ENCODE peak calls at places on chromosomes 2 and 18, in nine cellular contexts. Q is GM10248, W is WERI-Rb-1, I is dorsolateral prefrontal cortex, M is SK-N-SH, E is upper lobe of left lung, F is fibroblast of lung, X is heart left ventricle, K is fibroblast of pulmonary artery. T is an unnamed sample.

GRCh38 chr2:174546519-174547506 is 50.8 kb downstream of the WIPF1 start:
- DNase-seq in Q (peak), W (peak), I (no peak), M (peak), E (no peak), F (peak), X (no peak), K (peak), T (peak)

GRCh38 chr2:195094330-195094729 is 562.7 kb upstream of the SLC39A10 start:
- DNase-seq in Q (no peak), W (no peak), I (no peak), M (no peak), E (no peak), F (peak), X (no peak), K (peak), T (peak)

GRCh38 chr2:19358242-19359020 is at the start of gene OSR1:
- DNase-seq in Q (peak), W (peak), I (no peak), M (peak), E (peak), F (peak), X (peak), K (peak), T (no peak)

GRCh38 chr2:83282851-83283250 is 1176.2 kb downstream of the SUCLG1 start:
- DNase-seq in Q (no peak), W (no peak), I (no peak), M (no peak), E (no peak), F (no peak), X (no peak), K (no peak), T (no peak)

GRCh38 chr2:25380586-25381360 is 39.0 kb upstream of the DNMT3A start:
- DNase-seq in Q (no peak), W (peak), I (no peak), M (no peak), E (no peak), F (no peak), X (no peak), K (no peak), T (no peak)

GRCh38 chr2:152755029-152755428 is 36.6 kb downstream of the ARL6IP6 start:
- DNase-seq in Q (no peak), W (no peak), I (no peak), M (no peak), E (no peak), F (no peak), X (no peak), K (peak), T (peak)

GRCh38 chr2:43358688-43359201 is 132.3 kb upstream of the ZFP36L2 start:
- DNase-seq in Q (no peak), W (no peak), I (no peak), M (no peak), E (no peak), F (no peak), X (no peak), K (no peak), T (no peak)

GRCh38 chr2:75317801-75318200 is 118.5 kb upstream of the TACR1 start:
- DNase-seq in Q (no peak), W (no peak), I (no peak), M (no peak), E (no peak), F (no peak), X (no peak), K (no peak), T (no peak)

GRCh38 chr2:128754246-128754724 is 435.6 kb upstream of the HS6ST1 start:
- DNase-seq in Q (peak), W (no peak), I (peak), M (peak), E (no peak), F (peak), X (peak), K (peak), T (no peak)

GRCh38 chr2:122105171-122105884 is 349.9 kb downstream of the TSN start:
- DNase-seq in Q (no peak), W (no peak), I (no peak), M (no peak), E (no peak), F (no peak), X (no peak), K (no peak), T (no peak)

GRCh38 chr2:181363164-181363563 is 94.0 kb upstream of the ITGA4 start:
- DNase-seq in Q (no peak), W (no peak), I (no peak), M (no peak), E (no peak), F (no peak), X (no peak), K (no peak), T (no peak)

GRCh38 chr2:239264838-239265651 is 135.8 kb downstream of the HDAC4 start:
- DNase-seq in Q (peak), W (no peak), I (no peak), M (no peak), E (peak), F (peak), X (no peak), K (peak), T (peak)

GRCh38 chr2:42840760-42841159 is 48.4 kb upstream of the HAAO start:
- DNase-seq in Q (no peak), W (no peak), I (no peak), M (no peak), E (peak), F (no peak), X (no peak), K (no peak), T (no peak)

GRCh38 chr2:28096421-28096820 is 205.9 kb downstream of the BABAM2 start:
- DNase-seq in Q (no peak), W (no peak), I (no peak), M (no peak), E (no peak), F (peak), X (no peak), K (peak), T (peak)

GRCh38 chr18:76462326-76462694 is 32.7 kb downstream of the ZNF516 start:
- DNase-seq in Q (no peak), W (no peak), I (no peak), M (no peak), E (no peak), F (no peak), X (no peak), K (no peak), T (no peak)

GRCh38 chr18:70288171-70288850 is 534 bp upstream of the SOCS6 start:
- DNase-seq in Q (peak), W (peak), I (no peak), M (no peak), E (no peak), F (peak), X (peak), K (peak), T (no peak)

GRCh38 chr2:170324640-170325046 is 146.7 kb downstream of the MYO3B start:
- DNase-seq in Q (peak), W (peak), I (no peak), M (peak), E (no peak), F (peak), X (no peak), K (peak), T (no peak)

GRCh38 chr2:57906152-57906732 is 140.4 kb upstream of the VRK2 start:
- DNase-seq in Q (peak), W (no peak), I (no peak), M (peak), E (no peak), F (peak), X (no peak), K (peak), T (peak)

GRCh38 chr2:12821656-12822055 is 104.9 kb downstream of the TRIB2 start:
- DNase-seq in Q (no peak), W (no peak), I (no peak), M (no peak), E (no peak), F (no peak), X (no peak), K (no peak), T (no peak)

GRCh38 chr2:28390857-28391563 is 1.6 kb upstream of the FOSL2 start:
- DNase-seq in Q (peak), W (peak), I (peak), M (peak), E (peak), F (peak), X (peak), K (peak), T (peak)

GRCh38 chr2:207240649-207241048 is 74.9 kb upstream of the KLF7 start:
- DNase-seq in Q (no peak), W (no peak), I (no peak), M (no peak), E (no peak), F (no peak), X (no peak), K (no peak), T (no peak)

GRCh38 chr2:152028182-152028862 is 70.5 kb downstream of the CACNB4 start:
- DNase-seq in Q (no peak), W (no peak), I (no peak), M (no peak), E (no peak), F (peak), X (no peak), K (peak), T (no peak)

GRCh38 chr2:128724994-128725393 is 406.3 kb upstream of the HS6ST1 start:
- DNase-seq in Q (no peak), W (no peak), I (no peak), M (no peak), E (no peak), F (no peak), X (no peak), K (no peak), T (no peak)

GRCh38 chr2:227033471-227034148 is 130.4 kb downstream of the COL4A4 start:
- DNase-seq in Q (peak), W (peak), I (no peak), M (peak), E (no peak), F (peak), X (no peak), K (peak), T (peak)

GRCh38 chr2:147149589-147150245 is 695.1 kb upstream of the ACVR2A start:
- DNase-seq in Q (no peak), W (no peak), I (no peak), M (no peak), E (no peak), F (peak), X (no peak), K (peak), T (peak)

GRCh38 chr2:69933839-69934613 is 19.1 kb downstream of the MXD1 start:
- DNase-seq in Q (no peak), W (no peak), I (no peak), M (no peak), E (peak), F (peak), X (no peak), K (peak), T (peak)

GRCh38 chr18:51235011-51235789 is 37.7 kb upstream of the MEX3C start:
- DNase-seq in Q (peak), W (no peak), I (no peak), M (no peak), E (no peak), F (peak), X (no peak), K (peak), T (peak)

GRCh38 chr2:10453899-10454298 is 5.8 kb upstream of the ODC1 start:
- DNase-seq in Q (no peak), W (no peak), I (no peak), M (peak), E (no peak), F (no peak), X (no peak), K (no peak), T (no peak)

GRCh38 chr18:59690216-59691045 is 6.8 kb downstream of the CCBE1 start:
- DNase-seq in Q (no peak), W (peak), I (no peak), M (no peak), E (no peak), F (peak), X (no peak), K (no peak), T (no peak)

GRCh38 chr2:96816127-96816835 is at the start of gene CNNM3:
- DNase-seq in Q (peak), W (peak), I (peak), M (peak), E (peak), F (peak), X (peak), K (peak), T (peak)
- TF ChIP-seq CTCF in Q (peak), W (peak), I (peak), M (peak), E (peak), F (peak), X (peak), K (peak), T (peak)

DNA sequence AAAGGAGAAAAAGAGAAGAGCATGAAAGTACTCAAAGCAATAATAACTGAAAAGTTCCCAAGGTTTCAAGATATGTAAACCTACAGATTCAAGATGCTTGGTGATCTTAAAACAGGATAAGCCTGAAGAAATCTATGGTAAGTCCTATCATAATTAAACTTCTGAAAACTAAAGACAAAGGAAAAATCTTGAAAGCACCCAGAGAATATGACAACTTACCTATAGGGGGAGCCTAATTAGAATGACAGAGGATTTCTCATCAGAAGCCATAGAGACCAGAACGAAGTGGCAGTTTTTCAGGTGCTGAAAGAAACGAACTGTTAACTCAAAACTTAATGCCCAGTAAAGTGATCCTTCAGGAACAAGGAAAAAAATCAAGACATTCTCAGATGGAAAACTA is 59.7 kb downstream of the XDH start:
- DNase-seq in Q (no peak), W (no peak), I (no peak), M (no peak), E (no peak), F (peak), X (no peak), K (peak), T (peak)
- TF ChIP-seq CTCF in Q (no peak), W (peak), I (no peak), M (peak), E (no peak), F (peak), X (no peak), K (peak), T (peak)

DNA sequence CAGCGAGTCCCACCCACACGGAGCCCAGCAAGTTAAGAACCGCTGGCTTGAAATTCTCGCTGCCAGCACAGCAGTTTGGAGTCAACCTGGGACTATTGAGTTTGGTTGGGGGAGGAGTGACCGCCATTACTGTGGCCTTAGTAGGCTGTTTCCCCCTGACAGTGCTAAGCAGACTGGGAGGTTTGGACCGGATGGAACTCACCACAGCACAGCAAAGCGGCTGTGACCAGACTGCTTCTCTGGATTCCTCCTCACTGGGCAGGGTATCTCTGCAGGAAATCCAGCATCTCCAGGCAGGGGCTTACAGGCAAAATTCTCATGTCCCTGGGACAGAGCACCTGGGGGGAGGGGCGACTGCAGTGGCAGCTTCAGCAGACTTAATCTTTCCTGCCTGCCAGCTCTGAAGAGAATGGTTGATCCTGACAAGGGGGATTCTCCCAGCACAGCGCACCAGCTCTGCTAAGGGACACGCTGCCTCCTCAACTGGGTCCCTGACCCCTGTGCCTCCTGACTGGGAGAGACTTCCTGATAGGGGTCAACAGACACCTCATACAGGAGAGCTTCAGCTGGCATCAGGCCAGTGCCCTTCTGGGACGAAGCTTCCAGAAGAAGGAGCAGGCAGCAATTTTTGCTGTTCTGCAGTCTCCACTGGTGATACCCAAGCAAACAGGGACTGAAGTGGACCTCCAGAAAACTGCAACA is 425.4 kb downstream of the NYAP2 start:
- DNase-seq in Q (no peak), W (peak), I (no peak), M (no peak), E (no peak), F (no peak), X (no peak), K (no peak), T (no peak)
- TF ChIP-seq CTCF in Q (no peak), W (no peak), I (no peak), M (no peak), E (no peak), F (no peak), X (no peak), K (no peak), T (no peak)

DNA sequence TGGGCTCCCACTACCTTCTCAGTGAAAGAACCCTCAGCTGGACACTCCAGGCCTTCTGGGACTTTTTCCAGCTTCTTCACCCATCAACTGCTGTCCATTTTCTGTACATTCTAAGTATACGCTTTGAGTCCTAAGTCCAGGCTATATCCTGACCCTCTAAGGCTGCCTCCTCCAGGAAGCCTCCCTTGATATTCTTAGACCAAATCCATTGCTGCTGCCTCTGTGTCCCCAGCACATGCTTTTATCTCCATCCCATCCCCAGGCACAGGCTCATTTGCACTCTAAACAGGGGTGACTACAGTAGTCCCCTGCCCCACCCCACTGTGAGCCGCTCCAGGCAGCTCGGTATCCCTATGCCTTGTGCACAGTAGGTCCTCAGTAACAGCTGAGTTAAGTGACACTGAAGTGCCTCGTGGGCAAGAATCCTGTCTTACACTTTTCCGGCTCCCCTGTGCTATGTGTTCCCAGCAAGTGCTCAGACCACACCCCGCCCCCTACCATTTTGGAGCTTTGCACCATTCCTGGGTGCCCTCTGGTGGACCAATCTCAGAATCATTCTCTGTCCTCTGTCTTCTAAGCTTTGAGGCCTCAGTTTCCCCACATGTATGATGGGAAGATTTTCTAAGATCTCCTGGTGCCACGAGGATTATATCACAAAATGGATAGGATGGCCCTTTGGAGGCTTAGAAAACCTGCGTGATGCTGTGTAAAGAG is 34.9 kb downstream of the EMX1 start:
- DNase-seq in Q (no peak), W (no peak), I (no peak), M (no peak), E (no peak), F (no peak), X (no peak), K (no peak), T (no peak)
- TF ChIP-seq CTCF in Q (no peak), W (peak), I (no peak), M (peak), E (no peak), F (no peak), X (no peak), K (no peak), T (peak)

DNA sequence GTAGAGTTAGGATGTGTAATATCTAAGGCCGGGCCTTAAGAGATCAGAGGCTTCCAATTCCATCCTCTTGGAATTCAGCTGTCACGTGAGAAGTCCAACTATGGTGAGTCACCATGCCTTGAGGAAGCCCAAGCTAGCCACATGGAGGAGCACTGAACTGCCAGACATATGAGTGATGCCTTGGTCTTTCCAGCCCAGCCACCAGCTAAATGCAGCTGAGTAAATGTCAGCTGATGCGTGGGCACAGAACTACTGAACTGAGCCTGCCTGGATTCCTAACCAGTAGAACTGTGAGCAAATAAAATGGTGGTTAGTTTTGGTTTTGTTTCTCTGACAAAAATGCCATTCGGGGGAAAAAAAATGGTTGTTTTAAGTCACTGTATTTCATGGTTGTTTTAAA is 153.7 kb upstream of the SERTAD2 start:
- DNase-seq in Q (peak), W (no peak), I (no peak), M (no peak), E (peak), F (peak), X (no peak), K (peak), T (peak)
- TF ChIP-seq CTCF in Q (peak), W (no peak), I (no peak), M (peak), E (no peak), F (no peak), X (no peak), K (no peak), T (peak)

GRCh38 chr2:228039752-228040534 is 141.5 kb downstream of the SPHKAP start:
- DNase-seq in Q (peak), W (no peak), I (no peak), M (peak), E (no peak), F (no peak), X (no peak), K (peak), T (no peak)
- TF ChIP-seq CTCF in Q (peak), W (peak), I (peak), M (peak), E (peak), F (peak), X (peak), K (peak), T (peak)

GRCh38 chr18:23495723-23496440 is 7.4 kb upstream of the RMC1 start:
- DNase-seq in Q (no peak), W (no peak), I (no peak), M (no peak), E (peak), F (no peak), X (peak), K (no peak), T (peak)

GRCh38 chr18:23501626-23502025 is 1.7 kb upstream of the RMC1 start:
- DNase-seq in Q (no peak), W (no peak), I (no peak), M (no peak), E (no peak), F (no peak), X (no peak), K (no peak), T (no peak)

GRCh38 chr18:23499571-23499889 is 3.8 kb upstream of the RMC1 start:
- DNase-seq in Q (no peak), W (no peak), I (no peak), M (no peak), E (no peak), F (no peak), X (no peak), K (no peak), T (no peak)

GRCh38 chr18:23498062-23498582 is 5.2 kb upstream of the RMC1 start:
- DNase-seq in Q (no peak), W (no peak), I (no peak), M (no peak), E (no peak), F (no peak), X (no peak), K (no peak), T (no peak)

DNA sequence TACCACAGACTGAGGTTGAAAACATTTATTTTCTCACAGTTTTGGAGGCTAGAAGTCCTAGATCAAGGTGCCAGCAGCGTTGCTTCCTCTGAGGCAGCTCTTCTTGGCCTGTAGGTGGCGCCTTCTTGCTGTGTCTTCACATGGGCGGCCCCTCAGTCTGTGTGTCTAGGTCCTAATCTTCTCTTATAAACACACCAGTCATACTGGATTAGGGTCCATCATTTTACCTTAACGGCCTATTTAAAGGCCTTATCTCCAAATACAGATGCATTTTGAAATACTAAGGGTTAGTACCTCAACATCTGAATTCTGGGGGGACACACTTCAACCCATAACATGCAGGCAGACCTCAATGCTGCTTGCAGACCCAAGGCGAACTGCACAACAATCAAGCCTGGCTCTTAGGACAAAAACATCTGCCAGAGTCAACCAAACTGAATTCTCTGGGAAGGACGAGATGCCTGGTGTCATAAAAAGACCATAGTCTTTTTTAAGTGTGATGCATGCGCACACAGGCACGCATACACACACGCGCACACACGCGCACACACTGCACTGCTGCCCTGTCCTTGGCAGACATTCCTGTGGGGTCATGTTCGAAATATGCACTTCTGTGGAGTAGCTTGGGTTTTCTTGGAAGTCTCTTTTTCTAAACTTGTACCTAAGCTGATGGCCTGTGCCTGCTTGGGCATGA is 4.3 kb upstream of the RMC1 start:
- DNase-seq in Q (peak), W (peak), I (peak), M (peak), E (peak), F (peak), X (peak), K (peak), T (peak)
- TF ChIP-seq CTCF in Q (peak), W (peak), I (peak), M (peak), E (peak), F (peak), X (peak), K (peak), T (peak)